ENCODE peak calls at places on chromosomes 3 and 15, in five cellular contexts. U is left ventricle myocardium inferior, Y is cardiac muscle cell, X is K562, F is fibroblast of lung. B is an unnamed sample. For H3K36me3, the result is how much of the 10 kb centered on the place peaks cover.

GRCh38 chr3:29486917-29487316 is 206.0 kb downstream of the RBMS3 start:
- DNase-seq in U (no peak), F (no peak), Y (no peak), X (no peak), B (peak)

GRCh38 chr3:52805270-52806039 is 10.9 kb downstream of the ITIH3 start:
- DNase-seq in Y (no peak), U (no peak), F (no peak), X (peak), B (no peak)

GRCh38 chr15:38809621-38810020 is 245.0 kb upstream of the RASGRP1 start:
- DNase-seq in X (no peak), Y (no peak), U (no peak), F (peak), B (no peak)

GRCh38 chr3:52140792-52141191 is 13.4 kb downstream of the POC1A start:
- DNase-seq in F (no peak), X (no peak), U (no peak), Y (no peak), B (no peak)

GRCh38 chr15:61655881-61656280 is 404.4 kb downstream of the VPS13C start:
- DNase-seq in Y (no peak), U (no peak), X (no peak), F (no peak), B (no peak)

GRCh38 chr3:10395671-10396070 is 74.8 kb upstream of the SEC13 start:
- DNase-seq in Y (no peak), F (no peak), X (no peak), U (no peak), B (peak)

GRCh38 chr3:195080571-195081141 is 190.3 kb downstream of the XXYLT1 start:
- DNase-seq in Y (peak), U (peak), X (no peak), F (peak), B (no peak)

GRCh38 chr3:123533554-123534159 is 51.2 kb downstream of the HACD2 start:
- DNase-seq in U (no peak), F (no peak), X (no peak), Y (no peak), B (no peak)

GRCh38 chr3:11808231-11808630 is 38.5 kb downstream of the TAMM41 start:
- DNase-seq in U (no peak), Y (no peak), X (no peak), F (no peak), B (no peak)

GRCh38 chr3:26636328-26636727 is 13.8 kb downstream of the LRRC3B start:
- DNase-seq in X (no peak), F (no peak), U (no peak), Y (no peak), B (no peak)
- TF ChIP-seq CTCF in X (no peak), F (no peak), U (no peak), Y (no peak), B (no peak)

GRCh38 chr15:52624262-52624661 is 54.9 kb downstream of the ATOSA start:
- DNase-seq in Y (no peak), X (no peak), F (no peak), U (no peak), B (no peak)
- H3K36me3 ChIP-seq in Y (under half), X (under half), F (under half), U (half or more), B (under half)

GRCh38 chr15:77504871-77505270 is 84.2 kb downstream of the HMG20A start:
- DNase-seq in X (no peak), U (no peak), F (no peak), Y (no peak), B (no peak)

GRCh38 chr15:77505556-77505955 is 84.9 kb downstream of the HMG20A start:
- DNase-seq in F (no peak), U (no peak), X (no peak), Y (no peak), B (peak)

GRCh38 chr15:77507151-77507847 is 86.6 kb downstream of the HMG20A start:
- DNase-seq in X (no peak), U (peak), Y (no peak), F (peak), B (peak)

GRCh38 chr15:77507911-77508310 is 87.2 kb downstream of the HMG20A start:
- DNase-seq in U (peak), Y (no peak), X (no peak), F (peak), B (peak)

DNA sequence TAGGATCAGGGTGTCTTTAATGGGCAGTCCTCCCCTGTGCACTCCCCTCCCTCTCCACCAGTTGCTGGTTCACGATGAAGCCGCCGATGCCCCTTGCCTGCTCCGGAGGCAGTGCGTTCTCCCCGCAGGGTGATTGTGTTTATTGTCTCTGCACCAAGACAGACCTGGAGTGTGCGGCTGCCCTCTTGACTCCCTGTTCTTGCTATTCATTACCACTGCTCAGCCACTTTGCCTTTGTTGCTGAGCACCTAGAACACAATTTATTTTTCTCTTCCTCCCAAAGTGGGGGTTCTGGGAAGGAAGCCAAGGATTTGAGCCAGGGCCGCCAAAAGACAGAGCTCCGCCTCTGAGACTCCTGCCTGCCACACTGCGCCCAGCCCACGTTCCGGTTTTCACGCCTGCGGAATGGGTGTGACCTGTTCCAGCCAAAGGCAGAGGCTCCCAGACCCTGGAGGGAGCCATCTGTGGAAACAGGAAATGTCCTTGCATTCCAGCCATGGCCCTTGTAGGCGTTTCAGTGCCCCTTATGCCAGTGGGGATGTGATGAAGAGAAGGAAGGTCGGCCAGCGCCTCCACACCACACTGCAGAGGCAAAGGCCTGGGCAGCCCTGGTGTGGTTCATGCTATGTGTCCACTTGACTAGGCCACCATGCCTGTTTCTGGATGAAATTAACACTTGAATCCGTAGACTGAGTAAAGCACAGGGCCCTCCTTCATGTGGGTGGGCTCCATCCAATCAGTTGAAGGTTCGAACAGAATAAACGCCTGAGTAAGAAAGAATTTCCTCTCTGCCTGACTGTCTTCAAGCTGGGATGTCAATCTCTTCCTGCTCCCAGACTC is 85.8 kb downstream of the HMG20A start:
- DNase-seq in U (peak), F (peak), Y (no peak), X (peak), B (no peak)
- TF ChIP-seq CTCF in U (peak), F (no peak), Y (no peak), X (no peak), B (no peak)

DNA sequence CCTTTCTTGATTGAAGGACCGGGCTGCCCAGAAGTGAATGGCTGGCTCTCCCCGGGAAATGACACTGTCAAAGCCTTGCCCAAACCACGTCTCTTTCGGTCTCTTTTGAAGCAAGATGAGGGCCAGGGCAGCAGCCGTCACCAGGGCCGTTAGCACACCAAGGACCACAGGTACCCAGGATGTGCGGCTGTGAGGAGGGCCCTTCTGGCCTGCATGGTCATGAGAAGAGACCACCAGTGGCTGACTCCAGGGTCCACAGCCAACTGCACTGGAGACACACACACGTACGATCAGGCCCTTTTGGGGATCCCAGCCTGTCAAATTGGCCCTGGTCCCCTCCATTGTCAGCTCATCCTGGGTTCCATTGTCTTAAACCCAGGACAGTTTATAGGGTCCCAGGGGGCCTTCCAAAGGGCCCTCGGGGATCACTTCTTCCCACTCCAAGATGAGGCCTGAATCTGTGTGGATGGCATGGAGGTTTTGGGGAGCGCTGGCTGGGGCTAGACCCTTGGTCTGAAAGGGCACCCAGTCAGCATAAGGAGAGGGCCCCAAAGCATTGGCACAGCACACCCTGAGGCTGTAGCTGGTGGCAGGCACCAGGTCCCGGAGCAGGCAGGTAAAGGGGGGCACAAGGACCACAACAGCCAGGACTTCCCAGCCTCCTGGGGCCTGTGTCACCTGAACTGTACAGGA is 50.9 kb downstream of the ETFA start:
- DNase-seq in F (no peak), X (no peak), Y (no peak), U (no peak), B (no peak)
- H3K36me3 ChIP-seq in F (under half), X (half or more), Y (under half), U (half or more), B (under half)

GRCh38 chr3:135736740-135737139 is 228.8 kb upstream of the PPP2R3A start:
- DNase-seq in U (no peak), Y (peak), X (peak), F (peak), B (peak)
- TF ChIP-seq CTCF in U (no peak), Y (no peak), X (peak), F (no peak), B (peak)

GRCh38 chr3:15428539-15428938 is 1.1 kb downstream of the EAF1 start:
- DNase-seq in Y (no peak), U (no peak), X (no peak), F (peak), B (peak)

GRCh38 chr3:15429080-15429479 is 1.7 kb downstream of the EAF1 start:
- DNase-seq in U (no peak), F (no peak), Y (no peak), X (no peak), B (no peak)

GRCh38 chr3:15427981-15428380 is 583 bp downstream of the EAF1 start:
- DNase-seq in Y (no peak), U (no peak), F (no peak), X (peak), B (no peak)

GRCh38 chr3:15431256-15431837 is 3.9 kb downstream of the EAF1 start:
- DNase-seq in X (no peak), U (no peak), F (no peak), Y (no peak), B (no peak)

GRCh38 chr3:15430624-15431023 is 3.2 kb downstream of the EAF1 start:
- DNase-seq in F (no peak), X (no peak), U (no peak), Y (no peak), B (no peak)
- H3K36me3 ChIP-seq in F (under half), X (half or more), U (under half), Y (under half), B (under half)

DNA sequence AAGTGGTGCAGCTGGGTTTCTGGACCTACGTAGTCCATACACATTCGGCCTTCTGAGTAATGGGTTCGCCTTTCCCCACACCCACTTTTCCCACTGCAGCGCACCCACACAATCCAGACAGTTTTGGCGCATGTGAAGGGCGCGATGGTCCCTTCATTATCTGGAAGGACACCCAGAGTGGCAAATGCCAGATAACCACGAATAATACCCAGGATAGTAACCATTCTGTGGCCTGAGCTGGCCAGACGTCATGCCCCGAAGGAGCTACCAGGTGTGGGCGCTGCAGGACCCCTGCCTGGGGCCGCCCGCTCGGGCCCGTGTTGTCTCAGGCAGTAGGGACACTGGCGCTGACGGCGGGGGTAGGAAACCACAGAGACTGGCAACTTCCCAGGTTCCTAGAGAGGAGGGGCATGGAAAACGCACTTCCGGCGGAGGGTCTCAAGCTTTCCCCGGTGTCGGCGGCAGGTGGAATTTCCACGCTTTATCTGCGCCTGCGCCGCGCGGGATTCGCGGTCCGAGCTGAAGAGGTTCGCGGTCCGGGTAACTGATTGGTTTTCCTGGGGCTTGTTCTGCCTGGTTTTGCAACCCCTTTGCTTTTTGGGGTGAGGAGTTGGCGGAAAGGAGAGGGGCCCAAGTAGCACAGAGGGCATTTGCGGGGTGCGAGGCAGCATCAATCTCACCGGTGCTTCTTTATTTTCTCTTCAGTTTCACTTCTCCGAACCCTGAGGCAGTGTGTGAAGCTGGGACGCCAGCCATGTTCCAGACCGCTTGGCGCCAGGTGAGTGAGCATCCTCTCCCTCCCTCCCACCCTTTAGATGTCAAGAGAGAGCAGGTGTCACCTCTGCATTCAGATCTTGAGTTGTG is at the start of gene ZNF620:
- DNase-seq in Y (peak), F (peak), X (peak), U (peak), B (no peak)
- TF ChIP-seq CTCF in Y (peak), F (peak), X (peak), U (peak), B (peak)

B was measured in bronchial epithelial cell.